ENCODE peak calls at places on chromosomes 16 and 17, in ten cellular contexts. I, N, D, X, R, B, Q, M, H and T are unnamed samples.

GRCh38 chr17:15456972-15457722 is 10.3 kb downstream of the CDRT4 start:
- DNase-seq in M (peak), X (no peak), Q (peak), N (peak), I (peak), D (no peak), R (peak), H (no peak), B (no peak), T (no peak)

GRCh38 chr17:3043737-3044365 is 19.6 kb downstream of the OR1D5 start:
- DNase-seq in X (no peak), M (no peak), B (no peak), H (peak), D (peak), N (no peak), Q (no peak), I (no peak), R (no peak), T (no peak)

GRCh38 chr16:47473794-47474193 is 12.7 kb downstream of the PHKB start:
- DNase-seq in B (no peak), H (no peak), N (no peak), M (no peak), R (no peak), X (no peak), Q (no peak), D (no peak), I (no peak), T (no peak)

GRCh38 chr17:79046501-79047280 is 22.7 kb downstream of the C1QTNF1 start:
- DNase-seq in D (no peak), R (peak), H (no peak), Q (no peak), I (no peak), X (no peak), N (peak), B (no peak), M (peak), T (no peak)

GRCh38 chr16:28981517-28981916 is 3.3 kb upstream of the LAT start:
- DNase-seq in R (no peak), X (no peak), N (no peak), M (no peak), H (peak), B (no peak), Q (no peak), D (peak), I (no peak), T (no peak)

GRCh38 chr16:48076455-48077012 is 79.3 kb downstream of the ABCC12 start:
- DNase-seq in Q (no peak), M (no peak), I (no peak), H (no peak), B (no peak), R (peak), N (no peak), X (peak), D (peak), T (peak)

GRCh38 chr17:66537518-66537917 is 235.1 kb downstream of the PRKCA start:
- DNase-seq in Q (no peak), D (no peak), H (no peak), B (no peak), I (no peak), R (no peak), X (no peak), M (no peak), N (no peak), T (no peak)

GRCh38 chr17:77242118-77242800 is 101.5 kb downstream of the SEC14L1 start:
- DNase-seq in X (no peak), R (no peak), B (no peak), I (no peak), N (no peak), H (no peak), Q (no peak), D (no peak), M (no peak), T (no peak)

GRCh38 chr17:73291260-73291801 is 20.5 kb downstream of the CDC42EP4 start:
- DNase-seq in H (no peak), R (peak), B (peak), Q (no peak), I (peak), X (peak), D (peak), M (peak), N (peak), T (peak)

GRCh38 chr16:65342231-65342866 is 220.5 kb upstream of the CDH11 start:
- DNase-seq in X (no peak), M (no peak), R (no peak), B (no peak), N (no peak), H (peak), I (no peak), Q (no peak), D (peak), T (no peak)

GRCh38 chr17:61325382-61326073 is 74.1 kb upstream of the TBX2 start:
- DNase-seq in N (no peak), R (peak), M (no peak), Q (no peak), H (no peak), X (no peak), I (no peak), D (no peak), B (no peak), T (no peak)

GRCh38 chr17:67639555-67639954 is 78.2 kb upstream of the NOL11 start:
- DNase-seq in R (no peak), X (no peak), N (no peak), H (no peak), D (no peak), M (no peak), I (peak), B (no peak), Q (no peak), T (no peak)

GRCh38 chr16:25311039-25311438 is 53.4 kb upstream of the ZKSCAN2 start:
- DNase-seq in Q (no peak), I (no peak), D (no peak), R (no peak), X (no peak), N (no peak), H (no peak), M (no peak), B (no peak), T (no peak)

GRCh38 chr17:28750178-28751047 is 6.6 kb downstream of the TRAF4 start:
- DNase-seq in Q (peak), H (peak), M (peak), N (peak), X (peak), D (peak), R (peak), B (peak), I (peak), T (peak)

GRCh38 chr17:73308017-73308823 is 3.6 kb downstream of the CDC42EP4 start:
- DNase-seq in M (peak), I (peak), R (peak), N (peak), X (peak), Q (no peak), H (no peak), D (peak), B (peak), T (peak)

GRCh38 chr16:81589975-81590650 is 145.5 kb downstream of the CMIP start:
- DNase-seq in D (no peak), R (no peak), I (no peak), Q (no peak), M (no peak), X (no peak), N (no peak), H (no peak), B (no peak), T (no peak)
- H3K4me3 ChIP-seq in D (no peak), R (no peak), I (no peak), Q (no peak), M (no peak), X (no peak), N (no peak), H (no peak), B (no peak), T (no peak)

GRCh38 chr17:6297960-6298359 is 137.0 kb downstream of the AIPL1 start:
- DNase-seq in R (no peak), X (no peak), N (no peak), Q (no peak), M (no peak), H (no peak), I (no peak), D (no peak), B (no peak), T (no peak)

GRCh38 chr17:6297119-6297518 is 137.8 kb downstream of the AIPL1 start:
- DNase-seq in I (no peak), M (no peak), B (no peak), X (no peak), N (no peak), D (no peak), H (no peak), R (no peak), Q (no peak), T (no peak)

GRCh38 chr17:6303664-6304063 is 131.3 kb downstream of the AIPL1 start:
- DNase-seq in B (peak), H (peak), R (peak), M (peak), X (peak), D (peak), N (peak), I (peak), Q (no peak), T (peak)

GRCh38 chr17:6304894-6305612 is 129.9 kb downstream of the AIPL1 start:
- DNase-seq in Q (no peak), X (peak), N (no peak), H (no peak), M (no peak), I (no peak), B (no peak), R (no peak), D (no peak), T (no peak)

DNA sequence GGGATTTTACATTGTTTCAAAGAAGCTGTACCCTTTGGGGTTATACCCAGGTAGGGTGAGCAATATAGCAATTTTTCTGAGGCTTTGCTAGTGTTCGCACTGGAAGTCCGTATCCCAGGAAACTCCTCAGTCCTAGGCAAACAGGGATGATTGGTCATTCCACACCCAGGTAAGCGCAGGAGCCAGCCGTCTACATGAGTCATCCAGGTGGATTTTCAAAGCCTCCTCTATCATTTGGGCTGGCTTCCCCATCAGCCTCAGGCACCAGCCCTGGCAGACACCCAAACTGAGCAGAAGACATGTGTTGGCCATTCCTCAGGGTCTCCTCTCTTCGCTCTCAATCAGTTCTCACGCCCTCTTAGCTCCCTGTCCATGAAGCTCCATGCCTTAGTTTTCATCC is 135.6 kb downstream of the AIPL1 start:
- DNase-seq in N (no peak), X (peak), H (no peak), B (peak), M (no peak), Q (no peak), I (no peak), D (no peak), R (no peak), T (peak)
- H3K4me3 ChIP-seq in N (no peak), X (no peak), H (no peak), B (no peak), M (no peak), Q (no peak), I (no peak), D (no peak), R (no peak), T (no peak)

DNA sequence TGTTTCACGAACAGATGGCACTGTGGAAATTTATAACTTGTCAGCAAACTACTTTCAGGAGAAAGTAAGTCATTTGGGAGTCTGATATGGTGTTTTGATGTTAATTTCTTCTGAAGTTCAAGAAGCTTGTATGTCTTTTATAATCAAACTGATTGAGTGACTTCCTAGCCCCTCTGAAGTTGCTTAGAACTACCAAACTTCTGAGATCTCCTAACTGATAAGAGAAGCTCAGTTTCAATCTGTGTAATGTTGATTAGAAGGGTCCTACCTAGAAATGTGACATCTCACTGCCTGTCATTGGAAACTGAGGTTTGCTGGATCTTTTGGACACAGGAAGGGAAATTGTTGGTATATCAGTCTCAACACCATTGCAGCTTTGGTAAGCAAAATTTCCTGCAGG is 1.1 kb downstream of the UTP4 start:
- DNase-seq in M (no peak), Q (no peak), R (no peak), B (no peak), H (no peak), N (no peak), I (no peak), D (no peak), X (no peak), T (no peak)
- H3K4me3 ChIP-seq in M (peak), Q (peak), R (peak), B (peak), H (peak), N (peak), I (peak), D (peak), X (peak), T (peak)

GRCh38 chr17:17824780-17825614 is 11.8 kb downstream of the SREBF1 start:
- DNase-seq in X (no peak), R (no peak), M (no peak), N (no peak), I (no peak), D (peak), H (peak), Q (no peak), B (no peak), T (no peak)

GRCh38 chr17:17822189-17822978 is 14.4 kb downstream of the SREBF1 start:
- DNase-seq in Q (peak), R (peak), D (no peak), I (peak), N (peak), M (peak), B (no peak), X (no peak), H (no peak), T (no peak)

GRCh38 chr17:17823433-17824118 is 13.2 kb downstream of the SREBF1 start:
- DNase-seq in R (peak), Q (no peak), I (peak), B (peak), M (peak), N (peak), H (peak), D (peak), X (peak), T (peak)

GRCh38 chr17:17826340-17826708 is 10.5 kb downstream of the SREBF1 start:
- DNase-seq in I (no peak), M (no peak), Q (no peak), N (no peak), X (no peak), H (no peak), R (no peak), D (no peak), B (no peak), T (no peak)

GRCh38 chr17:17824119-17824779 is 12.5 kb downstream of the SREBF1 start:
- DNase-seq in B (no peak), N (no peak), I (no peak), M (no peak), X (no peak), H (peak), R (no peak), D (peak), Q (no peak), T (no peak)
- H3K4me3 ChIP-seq in B (peak), N (peak), I (peak), M (peak), X (no peak), H (peak), R (peak), D (peak), Q (peak), T (peak)

DNA sequence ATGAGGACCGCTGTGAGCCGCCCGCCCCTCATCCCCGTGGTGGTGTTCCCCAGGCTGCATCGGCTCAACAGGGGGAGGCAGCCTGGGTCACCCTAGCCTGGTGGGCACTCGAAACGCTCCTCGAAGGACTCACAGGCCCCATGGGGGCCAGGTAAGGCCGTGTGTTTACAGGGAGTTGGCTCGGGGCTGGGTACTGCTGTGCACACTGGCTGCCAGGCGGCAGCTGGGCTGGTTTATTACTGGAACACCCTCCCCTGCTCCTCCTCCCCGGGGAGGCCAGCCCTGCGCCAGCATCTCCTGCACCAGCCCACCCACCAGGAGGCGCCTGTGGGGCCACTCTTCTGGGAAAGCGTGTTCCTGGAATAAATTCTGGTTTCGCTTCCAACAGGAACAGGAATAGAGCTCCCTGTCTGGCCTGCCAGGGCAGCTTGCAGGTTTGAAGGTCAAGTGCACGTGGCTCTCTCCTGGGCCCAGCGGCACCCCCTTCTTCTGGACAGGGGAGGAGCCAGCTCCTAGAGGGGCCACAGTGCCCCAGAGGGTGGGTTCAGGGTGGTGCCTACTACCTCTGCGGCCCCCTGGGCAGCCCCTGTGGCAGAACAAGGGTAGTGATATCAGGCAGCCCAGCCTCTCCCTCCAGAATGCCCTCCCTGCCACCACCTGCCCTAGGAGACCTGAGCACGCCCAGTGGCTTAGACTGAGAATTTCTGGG is 11.3 kb downstream of the MCRIP1 start:
- DNase-seq in X (peak), R (peak), B (peak), H (no peak), Q (no peak), I (peak), D (peak), N (peak), M (peak), T (peak)
- H3K4me3 ChIP-seq in X (no peak), R (no peak), B (no peak), H (no peak), Q (no peak), I (no peak), D (no peak), N (no peak), M (no peak), T (no peak)

GRCh38 chr17:75130632-75131277 is 787 bp downstream of the NT5C start:
- DNase-seq in X (peak), B (peak), I (peak), Q (no peak), N (peak), H (peak), D (peak), R (peak), M (no peak), T (peak)

GRCh38 chr17:75128694-75129505 is 2.6 kb downstream of the NT5C start:
- DNase-seq in M (no peak), Q (no peak), R (no peak), X (no peak), H (no peak), B (no peak), I (no peak), D (no peak), N (no peak), T (no peak)

GRCh38 chr17:75129576-75129975 is 2.0 kb downstream of the NT5C start:
- DNase-seq in B (no peak), N (no peak), I (no peak), R (no peak), H (no peak), Q (no peak), X (no peak), D (no peak), M (no peak), T (no peak)

GRCh38 chr17:75131278-75132017 is at the start of gene NT5C:
- DNase-seq in R (peak), B (peak), N (peak), X (no peak), Q (peak), I (peak), M (peak), D (peak), H (peak), T (peak)

GRCh38 chr17:75130059-75130631 is 1.4 kb downstream of the NT5C start:
- DNase-seq in H (no peak), I (no peak), Q (no peak), M (no peak), N (no peak), B (no peak), X (no peak), D (no peak), R (no peak), T (no peak)
- H3K4me3 ChIP-seq in H (peak), I (peak), Q (peak), M (peak), N (peak), B (peak), X (peak), D (peak), R (peak), T (peak)

GRCh38 chr17:63685021-63685420 is 14.9 kb downstream of the LIMD2 start:
- DNase-seq in H (no peak), M (no peak), Q (no peak), D (no peak), X (no peak), I (peak), B (no peak), R (peak), N (no peak), T (no peak)

GRCh38 chr17:63682981-63683380 is 16.9 kb downstream of the LIMD2 start:
- DNase-seq in R (no peak), N (no peak), B (no peak), D (no peak), H (no peak), I (no peak), X (no peak), Q (no peak), M (no peak), T (no peak)

GRCh38 chr17:63680700-63681099 is 19.2 kb downstream of the LIMD2 start:
- DNase-seq in D (no peak), I (no peak), Q (no peak), N (no peak), B (no peak), M (no peak), X (no peak), H (no peak), R (no peak), T (no peak)

GRCh38 chr17:63681530-63681929 is 18.4 kb downstream of the LIMD2 start:
- DNase-seq in N (no peak), B (no peak), M (no peak), R (no peak), Q (no peak), I (no peak), X (no peak), H (no peak), D (no peak), T (no peak)

GRCh38 chr17:63682441-63682840 is 17.5 kb downstream of the LIMD2 start:
- DNase-seq in H (no peak), N (no peak), D (no peak), Q (no peak), B (no peak), R (no peak), M (no peak), I (no peak), X (no peak), T (no peak)
- H3K4me3 ChIP-seq in H (no peak), N (no peak), D (no peak), Q (no peak), B (no peak), R (no peak), M (no peak), I (no peak), X (no peak), T (no peak)

GRCh38 chr17:17375826-17376225 is 72.7 kb downstream of the NT5M start:
- DNase-seq in D (no peak), M (no peak), B (no peak), I (no peak), R (peak), X (peak), H (no peak), Q (peak), N (no peak), T (peak)
- H3K4me3 ChIP-seq in D (no peak), M (no peak), B (no peak), I (no peak), R (no peak), X (no peak), H (no peak), Q (no peak), N (no peak), T (no peak)